ENCODE peak calls at places on chromosomes 1 and 21, in ten cellular contexts. Q is AG04449, I is Calu3, E is lower lobe of right lung, P is cardiac muscle cell, F is adrenal gland, Y is AG10803, A is psoas muscle, C is SK-N-SH, L is AG04450. H is an unnamed sample.

GRCh38 chr1:179883739-179884138 is 1.7 kb downstream of the TOR1AIP1 start:
- DNase-seq in Q (no peak), I (peak), E (no peak), P (no peak), F (no peak), Y (no peak), A (no peak), C (no peak), L (no peak), H (peak)

GRCh38 chr1:51297401-51298321 is 32.7 kb downstream of the TTC39A start:
- DNase-seq in Q (no peak), I (no peak), E (no peak), P (no peak), F (no peak), Y (no peak), A (no peak), C (no peak), L (no peak), H (peak)

GRCh38 chr1:178004926-178005391 is 35.1 kb upstream of the SEC16B start:
- DNase-seq in Q (no peak), I (no peak), E (no peak), P (no peak), F (no peak), Y (peak), A (no peak), C (no peak), L (no peak), H (peak)

GRCh38 chr1:240973875-240974274 is 361.9 kb upstream of the GREM2 start:
- DNase-seq in Q (no peak), I (no peak), E (no peak), P (no peak), F (no peak), Y (no peak), A (no peak), C (peak), L (no peak), H (no peak)

GRCh38 chr1:221994274-221994698 is 252.4 kb upstream of the DUSP10 start:
- DNase-seq in Q (no peak), I (no peak), E (no peak), P (no peak), F (no peak), Y (no peak), A (no peak), C (no peak), L (no peak), H (peak)

GRCh38 chr1:15617874-15618684 is 821 bp downstream of the DDI2 start:
- DNase-seq in Q (no peak), I (peak), E (peak), P (peak), F (peak), Y (no peak), A (peak), C (peak), L (no peak), H (peak)

GRCh38 chr1:55039342-55040082 is at the start of gene PCSK9:
- DNase-seq in Q (no peak), I (peak), E (peak), P (peak), F (no peak), Y (no peak), A (no peak), C (peak), L (no peak), H (no peak)

GRCh38 chr21:44282370-44282769 is 3.3 kb upstream of the AIRE start:
- DNase-seq in Q (no peak), I (no peak), E (peak), P (no peak), F (no peak), Y (no peak), A (no peak), C (no peak), L (no peak), H (no peak)

GRCh38 chr1:184386271-184387068 is at the start of gene C1orf21:
- DNase-seq in Q (no peak), I (peak), E (peak), P (peak), F (peak), Y (peak), A (peak), C (peak), L (peak), H (peak)

GRCh38 chr1:94247146-94248094 is 10.0 kb upstream of the ARHGAP29 start:
- DNase-seq in Q (no peak), I (peak), E (peak), P (peak), F (peak), Y (peak), A (peak), C (peak), L (no peak), H (peak)

GRCh38 chr1:205700865-205701401 is 20.6 kb upstream of the SLC45A3 start:
- DNase-seq in Q (no peak), I (no peak), E (no peak), P (peak), F (peak), Y (no peak), A (no peak), C (no peak), L (no peak), H (no peak)

GRCh38 chr1:201511925-201512539 is 5.1 kb upstream of the CSRP1 start:
- DNase-seq in Q (no peak), I (no peak), E (peak), P (peak), F (peak), Y (no peak), A (peak), C (peak), L (no peak), H (peak)

GRCh38 chr1:182080955-182081582 is 19.6 kb upstream of the ZNF648 start:
- DNase-seq in Q (no peak), I (peak), E (no peak), P (peak), F (peak), Y (peak), A (no peak), C (peak), L (no peak), H (peak)

GRCh38 chr1:225882008-225882698 is at the start of gene TMEM63A:
- DNase-seq in Q (no peak), I (peak), E (peak), P (peak), F (peak), Y (peak), A (peak), C (peak), L (peak), H (peak)
- TF ChIP-seq CTCF in Q (peak), I (peak), E (peak), P (peak), F (peak), Y (peak), A (peak), C (peak), L (peak), H (peak)

GRCh38 chr1:111032295-111032897 is 68.7 kb upstream of the LRIF1 start:
- DNase-seq in Q (no peak), I (peak), E (no peak), P (peak), F (peak), Y (peak), A (no peak), C (peak), L (no peak), H (peak)
- TF ChIP-seq CTCF in Q (peak), I (peak), E (peak), P (peak), F (peak), Y (peak), A (peak), C (peak), L (peak), H (peak)

GRCh38 chr1:197526736-197527371 is 248.4 kb downstream of the DENND1B start:
- DNase-seq in Q (no peak), I (no peak), E (no peak), P (peak), F (no peak), Y (peak), A (no peak), C (peak), L (peak), H (peak)

GRCh38 chr1:197519741-197520334 is 251.8 kb downstream of the CRB1 start:
- DNase-seq in Q (no peak), I (no peak), E (no peak), P (peak), F (no peak), Y (peak), A (no peak), C (no peak), L (no peak), H (no peak)

GRCh38 chr1:197521118-197521739 is 253.2 kb downstream of the CRB1 start:
- DNase-seq in Q (no peak), I (peak), E (no peak), P (peak), F (peak), Y (peak), A (no peak), C (peak), L (peak), H (peak)
- TF ChIP-seq CTCF in Q (peak), I (peak), E (peak), P (peak), F (peak), Y (peak), A (peak), C (peak), L (peak), H (peak)

GRCh38 chr21:35005825-35006224 is 43.3 kb downstream of the RUNX1 start:
- DNase-seq in Q (no peak), I (no peak), E (no peak), P (no peak), F (no peak), Y (peak), A (no peak), C (no peak), L (no peak), H (no peak)
- TF ChIP-seq CTCF in Q (no peak), I (no peak), E (no peak), P (no peak), F (no peak), Y (no peak), A (no peak), C (no peak), L (no peak), H (no peak)

GRCh38 chr1:16915627-16915973 is 6.1 kb upstream of the CROCC start:
- DNase-seq in Q (no peak), I (no peak), E (no peak), P (peak), F (no peak), Y (no peak), A (no peak), C (peak), L (no peak), H (no peak)
- TF ChIP-seq CTCF in Q (no peak), I (no peak), E (no peak), P (peak), F (no peak), Y (peak), A (no peak), C (peak), L (peak), H (no peak)